ENCODE peak calls at places on chromosomes 6 and 20, in nine cellular contexts. V is cardiac fibroblast; M is effector CD4-positive, alpha-beta T cell; W is activated T-cell treated with anti-CD3 and anti-CD28 coated beads for 1 hour; R is COLO829; C is NCI-H2107; D is nucleus accumbens; K is D721Med; H is GDM1. G is an unnamed sample.
A peak's percentile ranks its signal among the peaks of the same experiment; 100 is the strongest.

GRCh38 chr6:38012573-38012972 is 193.0 kb downstream of the ZFAND3 start:
- DNase-seq in M (no peak), W (no peak), V (peak; percentile 72), D (no peak), H (peak; percentile 14), K (peak; percentile 37), C (no peak), R (no peak), G (peak; percentile 20)

GRCh38 chr6:117547688-117548621 is 54.4 kb downstream of the GOPC start:
- DNase-seq in W (peak; percentile 26), V (no peak), H (no peak), D (peak; percentile 21), M (peak; percentile 23), C (no peak), K (peak; percentile 44), R (no peak), G (no peak)

GRCh38 chr6:100457251-100457990 is 7.3 kb downstream of the SIM1 start:
- DNase-seq in R (no peak), M (no peak), W (no peak), D (no peak), V (no peak), H (no peak), K (no peak), C (no peak), G (no peak)

GRCh38 chr6:37433657-37434271 is 743 bp downstream of the CMTR1 start:
- DNase-seq in D (peak; percentile 40), M (no peak), W (no peak), H (peak; percentile 6), K (no peak), C (no peak), V (peak; percentile 19), R (peak; percentile 18), G (no peak)

GRCh38 chr6:2164481-2164880 is 80.9 kb downstream of the GMDS start:
- DNase-seq in D (no peak), M (no peak), K (no peak), W (no peak), H (no peak), R (no peak), C (no peak), V (no peak), G (no peak)

GRCh38 chr20:64080013-64080812 is at the start of gene OPRL1:
- DNase-seq in K (no peak), H (no peak), C (no peak), V (no peak), W (peak; percentile 27), M (peak; percentile 49), R (no peak), D (no peak), G (no peak)

GRCh38 chr6:46044876-46045617 is 29.4 kb upstream of the CLIC5 start:
- DNase-seq in R (peak; percentile 81), W (no peak), C (no peak), H (no peak), M (no peak), V (peak; percentile 96), D (no peak), K (no peak), G (peak; percentile 79)

GRCh38 chr20:3119044-3119443 is 34.5 kb upstream of the AVP start:
- DNase-seq in K (no peak), C (no peak), M (no peak), D (no peak), V (no peak), W (no peak), R (no peak), H (no peak), G (no peak)

GRCh38 chr6:160032538-160032937 is 63.7 kb downstream of the IGF2R start:
- DNase-seq in D (no peak), V (no peak), H (no peak), K (no peak), R (no peak), M (no peak), C (no peak), W (no peak), G (no peak)